ENCODE peak calls at places on chromosome 3, in six cellular contexts. J is stimulated activated CD8-positive, alpha-beta memory T cell treated with anti-CD3 and anti-CD28 coated beads, Interleukin-4, amount 100 ng/mL, for 1 hour; R is stimulated activated naive CD8-positive, alpha-beta T cell treated with anti-CD3 and anti-CD28 coated beads, Interleukin-15, Interleukin-2, amounts not matched to agents 100 U/mL and 50 U/mL, for 24 hours; T is RKO; P is NCI-H1105 treated with DMSO at 0.1 percent for 48 hours; O is CD4-positive, alpha-beta T cell. K is an unnamed sample.

GRCh38 chr3:128009952-128010846 is 42.0 kb upstream of the SEC61A1 start:
- DNase-seq in J (no peak), R (no peak), T (no peak), P (no peak), O (no peak), K (no peak)

GRCh38 chr3:122510878-122511481 is 3.8 kb downstream of the KPNA1 start:
- DNase-seq in J (no peak), R (no peak), T (no peak), P (no peak), O (no peak), K (no peak)

GRCh38 chr3:172199850-172200369 is 160.5 kb downstream of the FNDC3B start:
- DNase-seq in J (no peak), R (no peak), T (no peak), P (no peak), O (no peak), K (no peak)

GRCh38 chr3:132268956-132269355 is 48.3 kb upstream of the ACP3 start:
- DNase-seq in J (no peak), R (no peak), T (peak), P (no peak), O (no peak), K (no peak)

GRCh38 chr3:149894211-149894610 is 76.5 kb downstream of the PFN2 start:
- DNase-seq in J (no peak), R (no peak), T (no peak), P (no peak), O (no peak), K (no peak)

GRCh38 chr3:15269091-15269989 is 63.0 kb downstream of the SH3BP5 start:
- DNase-seq in J (peak), R (peak), T (peak), P (no peak), O (peak), K (no peak)

GRCh38 chr3:52052831-52053306 is 3.5 kb downstream of the DUSP7 start:
- DNase-seq in J (no peak), R (peak), T (peak), P (no peak), O (peak), K (no peak)

GRCh38 chr3:5071061-5071460 is 51.0 kb upstream of the ARL8B start:
- DNase-seq in J (no peak), R (no peak), T (peak), P (no peak), O (no peak), K (no peak)

GRCh38 chr3:12932347-12932746 is 91.0 kb upstream of the RPL32 start:
- DNase-seq in J (no peak), R (no peak), T (no peak), P (no peak), O (no peak), K (no peak)

GRCh38 chr3:27723803-27724458 is 1.8 kb upstream of the EOMES start:
- DNase-seq in J (no peak), R (no peak), T (no peak), P (no peak), O (no peak), K (no peak)

GRCh38 chr3:16286672-16287604 is 21.9 kb downstream of the OXNAD1 start:
- DNase-seq in J (no peak), R (no peak), T (no peak), P (no peak), O (no peak), K (no peak)

GRCh38 chr3:27349832-27350231 is 19.4 kb downstream of the NEK10 start:
- DNase-seq in J (no peak), R (no peak), T (no peak), P (peak), O (no peak), K (no peak)

GRCh38 chr3:173395073-173395411 is 2.5 kb upstream of the NLGN1 start:
- DNase-seq in J (no peak), R (no peak), T (peak), P (no peak), O (no peak), K (no peak)

GRCh38 chr3:177448987-177449975 is 252.0 kb upstream of the TBL1XR1 start:
- DNase-seq in J (no peak), R (peak), T (no peak), P (no peak), O (no peak), K (no peak)

GRCh38 chr3:195441476-195441970 is 1.3 kb downstream of the ACAP2 start:
- DNase-seq in J (no peak), R (no peak), T (peak), P (peak), O (no peak), K (peak)

GRCh38 chr3:72487078-72487765 is 361.0 kb downstream of the SHQ1 start:
- DNase-seq in J (no peak), R (peak), T (peak), P (no peak), O (no peak), K (no peak)

GRCh38 chr3:168782193-168782592 is 686.5 kb upstream of the GOLIM4 start:
- DNase-seq in J (no peak), R (no peak), T (no peak), P (no peak), O (no peak), K (no peak)

GRCh38 chr3:149592758-149593240 is 65.0 kb downstream of the WWTR1 start:
- DNase-seq in J (no peak), R (no peak), T (no peak), P (no peak), O (no peak), K (no peak)

GRCh38 chr3:135915206-135915605 is 50.3 kb upstream of the PPP2R3A start:
- DNase-seq in J (no peak), R (no peak), T (peak), P (no peak), O (no peak), K (no peak)

GRCh38 chr3:177905895-177906511 is 630.2 kb upstream of the KCNMB2 start:
- DNase-seq in J (no peak), R (no peak), T (no peak), P (no peak), O (no peak), K (no peak)

GRCh38 chr3:44223274-44223673 is 18.4 kb upstream of the TOPAZ1 start:
- DNase-seq in J (no peak), R (no peak), T (no peak), P (no peak), O (no peak), K (no peak)

GRCh38 chr3:30751610-30752299 is 142.7 kb downstream of the GADL1 start:
- DNase-seq in J (peak), R (peak), T (peak), P (no peak), O (peak), K (no peak)

GRCh38 chr3:170418422-170419300 is at the start of gene CLDN11:
- DNase-seq in J (no peak), R (peak), T (no peak), P (no peak), O (no peak), K (no peak)

GRCh38 chr3:142735462-142735861 is 11.6 kb downstream of the TRPC1 start:
- DNase-seq in J (no peak), R (no peak), T (no peak), P (peak), O (no peak), K (no peak)

GRCh38 chr3:133659806-133660205 is 1.9 kb downstream of the TOPBP1 start:
- DNase-seq in J (no peak), R (no peak), T (no peak), P (no peak), O (no peak), K (no peak)

K was measured in neuronal stem cell.